ENCODE peak calls at places on chromosomes 13 and 19, in four cellular contexts. One of them, this sample, is unnamed.

GRCh38 chr19:1262687-1263123 is 6.4 kb upstream of the CIRBP start:
- DNase-seq in NCI-H2081: no peak
- DNase-seq in T-helper 2 cell treated with Interferon-gamma antibody and Interleukin-4, amounts not matched to agents 5 μg/mL and 100 μg/mL, for 36 hours: no peak
- DNase-seq in cerebellum: no peak
- DNase-seq in this sample: no peak

GRCh38 chr19:48867922-48868195 is 558 bp downstream of the PLEKHA4 start:
- DNase-seq in NCI-H2081: no peak
- DNase-seq in T-helper 2 cell treated with Interferon-gamma antibody and Interleukin-4, amounts not matched to agents 5 μg/mL and 100 μg/mL, for 36 hours: no peak
- DNase-seq in cerebellum: no peak
- DNase-seq in this sample: no peak

GRCh38 chr13:73428137-73428536 is 369.3 kb downstream of the KLF5 start:
- DNase-seq in NCI-H2081: no peak
- DNase-seq in T-helper 2 cell treated with Interferon-gamma antibody and Interleukin-4, amounts not matched to agents 5 μg/mL and 100 μg/mL, for 36 hours: no peak
- DNase-seq in cerebellum: no peak
- DNase-seq in this sample: no peak

GRCh38 chr13:99736541-99736940 is 235.0 kb downstream of the ZIC5 start:
- DNase-seq in NCI-H2081: no peak
- DNase-seq in T-helper 2 cell treated with Interferon-gamma antibody and Interleukin-4, amounts not matched to agents 5 μg/mL and 100 μg/mL, for 36 hours: no peak
- DNase-seq in cerebellum: no peak
- DNase-seq in this sample: no peak

GRCh38 chr13:26967119-26968038 is 204.2 kb downstream of the USP12 start:
- DNase-seq in NCI-H2081: no peak
- DNase-seq in T-helper 2 cell treated with Interferon-gamma antibody and Interleukin-4, amounts not matched to agents 5 μg/mL and 100 μg/mL, for 36 hours: no peak
- DNase-seq in cerebellum: no peak
- DNase-seq in this sample: no peak

GRCh38 chr19:4115050-4115817 is 8.7 kb downstream of the MAP2K2 start:
- DNase-seq in NCI-H2081: no peak
- DNase-seq in T-helper 2 cell treated with Interferon-gamma antibody and Interleukin-4, amounts not matched to agents 5 μg/mL and 100 μg/mL, for 36 hours: peak; percentile 52
- DNase-seq in cerebellum: peak; percentile 85
- DNase-seq in this sample: peak; percentile 93

GRCh38 chr13:28434934-28435333 is 60.0 kb downstream of the FLT1 start:
- DNase-seq in NCI-H2081: no peak
- DNase-seq in T-helper 2 cell treated with Interferon-gamma antibody and Interleukin-4, amounts not matched to agents 5 μg/mL and 100 μg/mL, for 36 hours: no peak
- DNase-seq in cerebellum: no peak
- DNase-seq in this sample: no peak

GRCh38 chr13:23386533-23386932 is 47.0 kb downstream of the SACS start:
- DNase-seq in NCI-H2081: no peak
- DNase-seq in T-helper 2 cell treated with Interferon-gamma antibody and Interleukin-4, amounts not matched to agents 5 μg/mL and 100 μg/mL, for 36 hours: no peak
- DNase-seq in cerebellum: no peak
- DNase-seq in this sample: no peak

GRCh38 chr13:110278859-110279258 is 28.1 kb downstream of the COL4A1 start:
- DNase-seq in NCI-H2081: no peak
- DNase-seq in T-helper 2 cell treated with Interferon-gamma antibody and Interleukin-4, amounts not matched to agents 5 μg/mL and 100 μg/mL, for 36 hours: no peak
- DNase-seq in cerebellum: no peak
- DNase-seq in this sample: no peak

GRCh38 chr19:40503300-40503699 is 36.5 kb downstream of the SPTBN4 start:
- DNase-seq in NCI-H2081: no peak
- DNase-seq in T-helper 2 cell treated with Interferon-gamma antibody and Interleukin-4, amounts not matched to agents 5 μg/mL and 100 μg/mL, for 36 hours: no peak
- DNase-seq in cerebellum: no peak
- DNase-seq in this sample: no peak

GRCh38 chr19:29928831-29929230 is 13.2 kb upstream of the URI1 start:
- DNase-seq in NCI-H2081: no peak
- DNase-seq in T-helper 2 cell treated with Interferon-gamma antibody and Interleukin-4, amounts not matched to agents 5 μg/mL and 100 μg/mL, for 36 hours: no peak
- DNase-seq in cerebellum: no peak
- DNase-seq in this sample: no peak

GRCh38 chr19:39937094-39937493 is 2.7 kb upstream of the FCGBP start:
- DNase-seq in NCI-H2081: no peak
- DNase-seq in T-helper 2 cell treated with Interferon-gamma antibody and Interleukin-4, amounts not matched to agents 5 μg/mL and 100 μg/mL, for 36 hours: peak; percentile 56
- DNase-seq in cerebellum: no peak
- DNase-seq in this sample: no peak

GRCh38 chr13:110348751-110349150 is 41.7 kb downstream of the COL4A2 start:
- DNase-seq in NCI-H2081: no peak
- DNase-seq in T-helper 2 cell treated with Interferon-gamma antibody and Interleukin-4, amounts not matched to agents 5 μg/mL and 100 μg/mL, for 36 hours: no peak
- DNase-seq in cerebellum: no peak
- DNase-seq in this sample: no peak

GRCh38 chr13:110319774-110320509 is 12.9 kb downstream of the COL4A2 start:
- DNase-seq in NCI-H2081: no peak
- DNase-seq in T-helper 2 cell treated with Interferon-gamma antibody and Interleukin-4, amounts not matched to agents 5 μg/mL and 100 μg/mL, for 36 hours: peak; percentile 15
- DNase-seq in cerebellum: no peak
- DNase-seq in this sample: no peak

GRCh38 chr13:34847751-34848150 is 94.3 kb upstream of the NBEA start:
- DNase-seq in NCI-H2081: no peak
- DNase-seq in T-helper 2 cell treated with Interferon-gamma antibody and Interleukin-4, amounts not matched to agents 5 μg/mL and 100 μg/mL, for 36 hours: no peak
- DNase-seq in cerebellum: no peak
- DNase-seq in this sample: no peak

GRCh38 chr13:42041017-42041683 is 7.3 kb upstream of the DGKH start:
- DNase-seq in NCI-H2081: peak; percentile 37
- DNase-seq in T-helper 2 cell treated with Interferon-gamma antibody and Interleukin-4, amounts not matched to agents 5 μg/mL and 100 μg/mL, for 36 hours: peak; percentile 38
- DNase-seq in cerebellum: peak; percentile 28
- DNase-seq in this sample: peak; percentile 44

GRCh38 chr19:33463194-33463593 is 58.4 kb downstream of the PEPD start:
- DNase-seq in NCI-H2081: no peak
- DNase-seq in T-helper 2 cell treated with Interferon-gamma antibody and Interleukin-4, amounts not matched to agents 5 μg/mL and 100 μg/mL, for 36 hours: no peak
- DNase-seq in cerebellum: no peak
- DNase-seq in this sample: no peak

GRCh38 chr19:19545707-19546106 is 7.6 kb downstream of the CILP2 start:
- DNase-seq in NCI-H2081: no peak
- DNase-seq in T-helper 2 cell treated with Interferon-gamma antibody and Interleukin-4, amounts not matched to agents 5 μg/mL and 100 μg/mL, for 36 hours: no peak
- DNase-seq in cerebellum: no peak
- DNase-seq in this sample: no peak

GRCh38 chr19:45523642-45524256 is 16.5 kb downstream of the VASP start:
- DNase-seq in NCI-H2081: peak; percentile 79
- DNase-seq in T-helper 2 cell treated with Interferon-gamma antibody and Interleukin-4, amounts not matched to agents 5 μg/mL and 100 μg/mL, for 36 hours: peak; percentile 72
- DNase-seq in cerebellum: peak; percentile 95
- DNase-seq in this sample: peak; percentile 95

GRCh38 chr13:27211771-27212364 is 39.5 kb upstream of the RPL21 start:
- DNase-seq in NCI-H2081: no peak
- DNase-seq in T-helper 2 cell treated with Interferon-gamma antibody and Interleukin-4, amounts not matched to agents 5 μg/mL and 100 μg/mL, for 36 hours: no peak
- DNase-seq in cerebellum: no peak
- DNase-seq in this sample: no peak

GRCh38 chr19:3210347-3211017 is 14.0 kb upstream of the CELF5 start:
- DNase-seq in NCI-H2081: peak; percentile 39
- DNase-seq in T-helper 2 cell treated with Interferon-gamma antibody and Interleukin-4, amounts not matched to agents 5 μg/mL and 100 μg/mL, for 36 hours: peak; percentile 40
- DNase-seq in cerebellum: peak; percentile 47
- DNase-seq in this sample: peak; percentile 29

GRCh38 chr19:2089001-2089711 is 7.0 kb downstream of the MOB3A start:
- DNase-seq in NCI-H2081: no peak
- DNase-seq in T-helper 2 cell treated with Interferon-gamma antibody and Interleukin-4, amounts not matched to agents 5 μg/mL and 100 μg/mL, for 36 hours: no peak
- DNase-seq in cerebellum: no peak
- DNase-seq in this sample: no peak

GRCh38 chr13:76820759-76821158 is 65.4 kb downstream of the KCTD12 start:
- DNase-seq in NCI-H2081: no peak
- DNase-seq in T-helper 2 cell treated with Interferon-gamma antibody and Interleukin-4, amounts not matched to agents 5 μg/mL and 100 μg/mL, for 36 hours: no peak
- DNase-seq in cerebellum: no peak
- DNase-seq in this sample: no peak